ENCODE peak calls at places on chromosome 22, in four cellular contexts. One of them, this sample, is unnamed.

GRCh38 chr22:19065298-19065859 is 56.8 kb downstream of the DGCR2 start:
- DNase-seq in fibroblast of mammary gland: no peak
- DNase-seq in NCI-H2081: no peak
- DNase-seq in T-helper 9 cell: no peak
- DNase-seq in this sample: no peak

GRCh38 chr22:47210112-47210657 is 447.7 kb downstream of the TBC1D22A start:
- DNase-seq in fibroblast of mammary gland: no peak
- DNase-seq in NCI-H2081: no peak
- DNase-seq in T-helper 9 cell: no peak
- DNase-seq in this sample: no peak

GRCh38 chr22:25146311-25146710 is 53.3 kb upstream of the CRYBB3 start:
- DNase-seq in fibroblast of mammary gland: no peak
- DNase-seq in NCI-H2081: no peak
- DNase-seq in T-helper 9 cell: no peak
- DNase-seq in this sample: no peak

GRCh38 chr22:27125539-27125938 is 468.2 kb downstream of the MIAT start:
- DNase-seq in fibroblast of mammary gland: no peak
- DNase-seq in NCI-H2081: no peak
- DNase-seq in T-helper 9 cell: no peak
- DNase-seq in this sample: no peak

GRCh38 chr22:31243339-31244043 is 31.4 kb downstream of the LIMK2 start:
- DNase-seq in fibroblast of mammary gland: no peak
- DNase-seq in NCI-H2081: no peak
- DNase-seq in T-helper 9 cell: no peak
- DNase-seq in this sample: no peak

GRCh38 chr22:44542561-44543222 is 44.7 kb upstream of the RTL6 start:
- DNase-seq in fibroblast of mammary gland: no peak
- DNase-seq in NCI-H2081: peak; percentile 8
- DNase-seq in T-helper 9 cell: no peak
- DNase-seq in this sample: no peak

GRCh38 chr22:39135092-39135896 is 17.2 kb downstream of the CBX7 start:
- DNase-seq in fibroblast of mammary gland: no peak
- DNase-seq in NCI-H2081: no peak
- DNase-seq in T-helper 9 cell: no peak
- DNase-seq in this sample: peak; percentile 74

GRCh38 chr22:48568736-48569330 is 1258.8 kb downstream of the BRD1 start:
- DNase-seq in fibroblast of mammary gland: no peak
- DNase-seq in NCI-H2081: no peak
- DNase-seq in T-helper 9 cell: no peak
- DNase-seq in this sample: peak; percentile 32

GRCh38 chr22:19634206-19634536 is 80.1 kb upstream of the SEPTIN5 start:
- DNase-seq in fibroblast of mammary gland: no peak
- DNase-seq in NCI-H2081: no peak
- DNase-seq in T-helper 9 cell: no peak
- DNase-seq in this sample: no peak

GRCh38 chr22:19723165-19723989 is at the start of gene GP1BB:
- DNase-seq in fibroblast of mammary gland: no peak
- DNase-seq in NCI-H2081: no peak
- DNase-seq in T-helper 9 cell: no peak
- DNase-seq in this sample: peak; percentile 85

GRCh38 chr22:46293591-46294260 is 2.9 kb upstream of the GTSE1 start:
- DNase-seq in fibroblast of mammary gland: peak; percentile 75
- DNase-seq in NCI-H2081: no peak
- DNase-seq in T-helper 9 cell: no peak
- DNase-seq in this sample: peak; percentile 49

GRCh38 chr22:37401401-37401859 is 25.8 kb downstream of the ELFN2 start:
- DNase-seq in fibroblast of mammary gland: peak; percentile 56
- DNase-seq in NCI-H2081: no peak
- DNase-seq in T-helper 9 cell: no peak
- DNase-seq in this sample: peak; percentile 62

GRCh38 chr22:27231266-27231665 is 570.3 kb downstream of the MN1 start:
- DNase-seq in fibroblast of mammary gland: no peak
- DNase-seq in NCI-H2081: no peak
- DNase-seq in T-helper 9 cell: no peak
- DNase-seq in this sample: no peak

GRCh38 chr22:48320671-48321515 is 1506.8 kb downstream of the BRD1 start:
- DNase-seq in fibroblast of mammary gland: no peak
- DNase-seq in NCI-H2081: no peak
- DNase-seq in T-helper 9 cell: no peak
- DNase-seq in this sample: no peak

GRCh38 chr22:31881198-31881597 is 63.1 kb upstream of the YWHAH start:
- DNase-seq in fibroblast of mammary gland: no peak
- DNase-seq in NCI-H2081: no peak
- DNase-seq in T-helper 9 cell: no peak
- DNase-seq in this sample: no peak

GRCh38 chr22:32828150-32828549 is 26.6 kb downstream of the TIMP3 start:
- DNase-seq in fibroblast of mammary gland: no peak
- DNase-seq in NCI-H2081: no peak
- DNase-seq in T-helper 9 cell: no peak
- DNase-seq in this sample: no peak

GRCh38 chr22:39289445-39290247 is 29.8 kb downstream of the RPL3 start:
- DNase-seq in fibroblast of mammary gland: no peak
- DNase-seq in NCI-H2081: no peak
- DNase-seq in T-helper 9 cell: no peak
- DNase-seq in this sample: no peak

GRCh38 chr22:49104434-49104833 is 723.2 kb downstream of the BRD1 start:
- DNase-seq in fibroblast of mammary gland: no peak
- DNase-seq in NCI-H2081: no peak
- DNase-seq in T-helper 9 cell: no peak
- DNase-seq in this sample: no peak

GRCh38 chr22:45552580-45553332 is 50.1 kb downstream of the FBLN1 start:
- DNase-seq in fibroblast of mammary gland: peak; percentile 97
- DNase-seq in NCI-H2081: no peak
- DNase-seq in T-helper 9 cell: no peak
- DNase-seq in this sample: peak; percentile 76

GRCh38 chr22:30804626-30805025 is 110.0 kb downstream of the OSBP2 start:
- DNase-seq in fibroblast of mammary gland: no peak
- DNase-seq in NCI-H2081: no peak
- DNase-seq in T-helper 9 cell: no peak
- DNase-seq in this sample: no peak

GRCh38 chr22:29245626-29246385 is 22.0 kb downstream of the RHBDD3 start:
- DNase-seq in fibroblast of mammary gland: peak; percentile 63
- DNase-seq in NCI-H2081: peak; percentile 40
- DNase-seq in T-helper 9 cell: peak; percentile 57
- DNase-seq in this sample: peak; percentile 83

GRCh38 chr22:23282089-23282501 is 101.8 kb downstream of the BCR start:
- DNase-seq in fibroblast of mammary gland: peak; percentile 59
- DNase-seq in NCI-H2081: no peak
- DNase-seq in T-helper 9 cell: no peak
- DNase-seq in this sample: peak; percentile 64

GRCh38 chr22:32307055-32307454 is 50.6 kb upstream of the RFPL3 start:
- DNase-seq in fibroblast of mammary gland: no peak
- DNase-seq in NCI-H2081: no peak
- DNase-seq in T-helper 9 cell: no peak
- DNase-seq in this sample: no peak

GRCh38 chr22:37472418-37473006 is 13.7 kb downstream of the MFNG start:
- DNase-seq in fibroblast of mammary gland: peak; percentile 38
- DNase-seq in NCI-H2081: no peak
- DNase-seq in T-helper 9 cell: peak; percentile 44
- DNase-seq in this sample: no peak

GRCh38 chr22:38270091-38270972 is 2.5 kb downstream of the TMEM184B start:
- DNase-seq in fibroblast of mammary gland: no peak
- DNase-seq in NCI-H2081: no peak
- DNase-seq in T-helper 9 cell: no peak
- DNase-seq in this sample: no peak

GRCh38 chr22:20957691-20958440 is 9.2 kb upstream of the AIFM3 start:
- DNase-seq in fibroblast of mammary gland: peak; percentile 31
- DNase-seq in NCI-H2081: no peak
- DNase-seq in T-helper 9 cell: no peak
- DNase-seq in this sample: peak; percentile 75

GRCh38 chr22:45196308-45196707 is 32.6 kb downstream of the NUP50 start:
- DNase-seq in fibroblast of mammary gland: no peak
- DNase-seq in NCI-H2081: no peak
- DNase-seq in T-helper 9 cell: no peak
- DNase-seq in this sample: no peak

GRCh38 chr22:45212306-45212709 is 28.4 kb downstream of the KIAA0930 start:
- DNase-seq in fibroblast of mammary gland: peak; percentile 91
- DNase-seq in NCI-H2081: no peak
- DNase-seq in T-helper 9 cell: no peak
- DNase-seq in this sample: peak; percentile 94

GRCh38 chr22:37892566-37893338 is 13.3 kb upstream of the MICALL1 start:
- DNase-seq in fibroblast of mammary gland: no peak
- DNase-seq in NCI-H2081: no peak
- DNase-seq in T-helper 9 cell: no peak
- DNase-seq in this sample: peak; percentile 83

GRCh38 chr22:24553597-24554315 is 1.2 kb downstream of the GUCD1 start:
- DNase-seq in fibroblast of mammary gland: no peak
- DNase-seq in NCI-H2081: peak; percentile 18
- DNase-seq in T-helper 9 cell: no peak
- DNase-seq in this sample: no peak

GRCh38 chr22:44532466-44533025 is 34.5 kb upstream of the RTL6 start:
- DNase-seq in fibroblast of mammary gland: no peak
- DNase-seq in NCI-H2081: peak; percentile 90
- DNase-seq in T-helper 9 cell: no peak
- DNase-seq in this sample: no peak

GRCh38 chr22:19121631-19122142 is 525 bp downstream of the DGCR2 start:
- DNase-seq in fibroblast of mammary gland: no peak
- DNase-seq in NCI-H2081: peak; percentile 49
- DNase-seq in T-helper 9 cell: no peak
- DNase-seq in this sample: peak; percentile 56

GRCh38 chr22:19357270-19358105 is 66.0 kb upstream of the CLTCL1 start:
- DNase-seq in fibroblast of mammary gland: peak; percentile 3
- DNase-seq in NCI-H2081: no peak
- DNase-seq in T-helper 9 cell: no peak
- DNase-seq in this sample: no peak

GRCh38 chr22:31650391-31650790 is 11.6 kb downstream of the PISD start:
- DNase-seq in fibroblast of mammary gland: peak; percentile 85
- DNase-seq in NCI-H2081: no peak
- DNase-seq in T-helper 9 cell: no peak
- DNase-seq in this sample: no peak

GRCh38 chr22:36293606-36294292 is 40.8 kb downstream of the APOL1 start:
- DNase-seq in fibroblast of mammary gland: no peak
- DNase-seq in NCI-H2081: no peak
- DNase-seq in T-helper 9 cell: no peak
- DNase-seq in this sample: peak; percentile 38

GRCh38 chr22:26887456-26887855 is 230.1 kb downstream of the MIAT start:
- DNase-seq in fibroblast of mammary gland: peak; percentile 82
- DNase-seq in NCI-H2081: no peak
- DNase-seq in T-helper 9 cell: no peak
- DNase-seq in this sample: no peak

GRCh38 chr22:24007253-24008021 is 2.2 kb upstream of the GSTT4 start:
- DNase-seq in fibroblast of mammary gland: no peak
- DNase-seq in NCI-H2081: no peak
- DNase-seq in T-helper 9 cell: no peak
- DNase-seq in this sample: no peak

GRCh38 chr22:33539902-33540751 is 380.1 kb downstream of the LARGE1 start:
- DNase-seq in fibroblast of mammary gland: peak; percentile 33
- DNase-seq in NCI-H2081: no peak
- DNase-seq in T-helper 9 cell: no peak
- DNase-seq in this sample: peak; percentile 90

GRCh38 chr22:40714514-40714966 is 35.3 kb downstream of the MCHR1 start:
- DNase-seq in fibroblast of mammary gland: peak; percentile 37
- DNase-seq in NCI-H2081: peak; percentile 20
- DNase-seq in T-helper 9 cell: no peak
- DNase-seq in this sample: no peak

GRCh38 chr22:26017932-26018331 is 151.3 kb upstream of the SEZ6L start:
- DNase-seq in fibroblast of mammary gland: no peak
- DNase-seq in NCI-H2081: no peak
- DNase-seq in T-helper 9 cell: no peak
- DNase-seq in this sample: no peak

This sample was measured in right cardiac atrium.